ENCODE peak calls at places on chromosomes 5 and 9, in seven cellular contexts. N is right lobe of liver, P is aorta, J is uterus, G is BE2C, Y is transverse colon, Q is tibial artery. T is an unnamed sample. For H3K9me3, the result is how much of the 10 kb centered on the place peaks cover.

GRCh38 chr5:93607367-93608258 is 24.6 kb downstream of the NR2F1 start:
- DNase-seq in N (no peak), P (no peak), J (no peak), G (peak), Y (no peak), Q (no peak), T (peak)

GRCh38 chr9:91334053-91334452 is 27.7 kb downstream of the AUH start:
- DNase-seq in N (no peak), P (no peak), J (no peak), G (no peak), Y (no peak), Q (no peak), T (no peak)

GRCh38 chr5:1368756-1369155 is 23.9 kb upstream of the CLPTM1L start:
- DNase-seq in N (no peak), P (peak), J (no peak), G (no peak), Y (no peak), Q (no peak), T (no peak)

GRCh38 chr5:114010362-114010761 is 351.5 kb upstream of the KCNN2 start:
- DNase-seq in N (no peak), P (no peak), J (peak), G (no peak), Y (no peak), Q (no peak), T (no peak)

GRCh38 chr9:133708770-133709611 is 29.2 kb downstream of the SARDH start:
- DNase-seq in N (peak), P (peak), J (no peak), G (peak), Y (no peak), Q (peak), T (peak)

GRCh38 chr9:21001581-21001980 is 29.9 kb downstream of the HACD4 start:
- DNase-seq in N (no peak), P (no peak), J (no peak), G (no peak), Y (no peak), Q (no peak), T (no peak)

GRCh38 chr5:133274597-133274935 is 222.8 kb downstream of the HSPA4 start:
- DNase-seq in N (no peak), P (no peak), J (no peak), G (no peak), Y (no peak), Q (no peak), T (peak)

GRCh38 chr5:103393131-103393754 is 134.7 kb downstream of the MACIR start:
- DNase-seq in N (no peak), P (no peak), J (no peak), G (peak), Y (no peak), Q (no peak), T (no peak)

GRCh38 chr9:68472119-68472518 is 68.6 kb downstream of the TMEM252 start:
- DNase-seq in N (no peak), P (no peak), J (peak), G (no peak), Y (no peak), Q (no peak), T (no peak)

GRCh38 chr5:35854248-35854647 is 2.4 kb upstream of the IL7R start:
- DNase-seq in N (no peak), P (no peak), J (no peak), G (no peak), Y (peak), Q (no peak), T (no peak)

GRCh38 chr9:127633216-127633615 is 21.1 kb downstream of the STXBP1 start:
- DNase-seq in N (no peak), P (no peak), J (no peak), G (no peak), Y (no peak), Q (no peak), T (no peak)

GRCh38 chr5:332843-333242 is 11.3 kb downstream of the AHRR start:
- DNase-seq in N (no peak), P (no peak), J (no peak), G (no peak), Y (no peak), Q (no peak), T (no peak)

GRCh38 chr5:112077180-112077579 is 320.2 kb upstream of the NREP start:
- DNase-seq in N (no peak), P (no peak), J (no peak), G (no peak), Y (no peak), Q (no peak), T (no peak)

GRCh38 chr9:69292078-69292477 is 32.9 kb upstream of the ENTREP1 start:
- DNase-seq in N (no peak), P (no peak), J (no peak), G (no peak), Y (no peak), Q (no peak), T (no peak)

GRCh38 chr5:122581629-122582028 is 193.3 kb upstream of the SNX2 start:
- DNase-seq in N (no peak), P (no peak), J (no peak), G (peak), Y (no peak), Q (no peak), T (no peak)

GRCh38 chr5:118042076-118042475 is 946.3 kb downstream of the DTWD2 start:
- DNase-seq in N (no peak), P (no peak), J (no peak), G (no peak), Y (no peak), Q (no peak), T (no peak)

GRCh38 chr9:38707885-38708640 is 11.9 kb downstream of the FAM240B start:
- DNase-seq in N (no peak), P (no peak), J (no peak), G (no peak), Y (no peak), Q (no peak), T (peak)

GRCh38 chr9:127319366-127320121 is 55.0 kb downstream of the GARNL3 start:
- DNase-seq in N (no peak), P (no peak), J (no peak), G (no peak), Y (no peak), Q (no peak), T (no peak)

GRCh38 chr9:98536542-98537173 is 172.1 kb downstream of the GABBR2 start:
- DNase-seq in N (no peak), P (no peak), J (no peak), G (peak), Y (peak), Q (no peak), T (peak)

GRCh38 chr9:69036319-69036718 is 767 bp downstream of the FXN start:
- DNase-seq in N (no peak), P (no peak), J (no peak), G (no peak), Y (peak), Q (peak), T (no peak)

GRCh38 chr9:137176302-137177182 is 4.7 kb upstream of the TMEM210 start:
- DNase-seq in N (no peak), P (no peak), J (no peak), G (peak), Y (peak), Q (no peak), T (no peak)

GRCh38 chr9:131965101-131965500 is 114.6 kb downstream of the MED27 start:
- DNase-seq in N (no peak), P (no peak), J (no peak), G (no peak), Y (no peak), Q (no peak), T (no peak)

GRCh38 chr5:126884269-126884819 is 107.4 kb downstream of the LMNB1 start:
- DNase-seq in N (no peak), P (no peak), J (peak), G (peak), Y (no peak), Q (no peak), T (no peak)

GRCh38 chr9:134717056-134717455 is 75.5 kb downstream of the COL5A1 start:
- DNase-seq in N (no peak), P (no peak), J (no peak), G (no peak), Y (no peak), Q (no peak), T (no peak)

GRCh38 chr5:33843579-33843978 is 48.2 kb downstream of the ADAMTS12 start:
- DNase-seq in N (no peak), P (no peak), J (no peak), G (no peak), Y (no peak), Q (no peak), T (no peak)

GRCh38 chr9:87494970-87495471 is 2.6 kb upstream of the DAPK1 start:
- DNase-seq in N (no peak), P (no peak), J (no peak), G (no peak), Y (peak), Q (no peak), T (peak)

GRCh38 chr5:93620487-93621339 is 37.7 kb downstream of the NR2F1 start:
- DNase-seq in N (peak), P (peak), J (peak), G (peak), Y (peak), Q (peak), T (peak)

GRCh38 chr9:89602978-89603628 is 1.7 kb upstream of the GADD45G start:
- DNase-seq in N (peak), P (peak), J (peak), G (peak), Y (peak), Q (peak), T (peak)

GRCh38 chr9:16436545-16436944 is 433.9 kb downstream of the BNC2 start:
- DNase-seq in N (no peak), P (no peak), J (no peak), G (no peak), Y (no peak), Q (no peak), T (no peak)

DNA sequence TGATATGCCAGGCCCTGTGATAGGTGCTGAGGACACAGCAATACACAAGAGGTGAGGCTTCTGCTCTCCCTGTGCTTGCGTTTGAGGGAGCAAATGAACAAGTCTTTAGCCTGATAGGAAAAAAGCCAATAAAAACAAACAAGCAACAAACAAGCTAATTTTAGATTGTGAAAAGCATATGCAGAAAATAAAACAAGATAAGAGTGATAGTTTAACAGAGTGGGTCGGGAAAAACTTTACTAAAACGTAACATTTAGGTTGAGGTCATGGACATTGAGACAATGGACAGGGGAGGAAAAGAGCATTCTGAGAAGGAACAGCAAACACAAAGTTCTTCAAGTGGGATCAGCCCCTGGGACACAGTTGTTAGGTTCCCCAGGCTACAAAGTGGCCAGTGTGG is 4.3 kb downstream of the SMIM3 start:
- DNase-seq in N (no peak), P (no peak), J (no peak), G (no peak), Y (no peak), Q (no peak), T (no peak)
- H3K4me3 ChIP-seq in N (no peak), P (no peak), J (no peak), G (no peak), Y (no peak), Q (no peak), T (no peak)

GRCh38 chr9:113898151-113898550 is 22.0 kb downstream of the ZNF618 start:
- DNase-seq in N (no peak), P (no peak), J (no peak), G (no peak), Y (no peak), Q (no peak), T (no peak)

GRCh38 chr9:113901196-113901818 is 25.2 kb downstream of the ZNF618 start:
- DNase-seq in N (no peak), P (no peak), J (no peak), G (no peak), Y (no peak), Q (no peak), T (no peak)

GRCh38 chr9:113896713-113897112 is 20.6 kb downstream of the ZNF618 start:
- DNase-seq in N (no peak), P (no peak), J (no peak), G (no peak), Y (no peak), Q (no peak), T (no peak)

GRCh38 chr9:113898596-113898995 is 22.5 kb downstream of the ZNF618 start:
- DNase-seq in N (no peak), P (no peak), J (no peak), G (no peak), Y (no peak), Q (no peak), T (no peak)

DNA sequence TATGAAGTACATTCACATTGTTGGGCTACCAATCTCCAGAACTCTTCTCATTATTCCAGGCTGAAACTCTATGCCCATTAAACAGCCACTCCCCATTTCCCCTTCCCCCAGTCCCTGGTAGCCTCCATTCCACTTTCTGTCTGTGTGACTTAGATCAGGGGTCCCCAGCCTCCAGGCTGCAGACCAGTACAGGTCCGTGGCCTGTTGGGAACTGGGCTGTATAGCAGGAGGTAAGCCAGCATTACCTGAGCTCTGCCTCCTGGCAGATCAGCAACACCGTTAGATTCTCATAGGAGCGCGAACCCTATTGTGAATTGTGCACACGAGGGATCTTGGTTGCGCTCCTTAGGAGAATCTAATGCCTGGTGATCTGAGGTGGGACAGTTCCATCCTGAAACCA is 23.1 kb downstream of the ZNF618 start:
- DNase-seq in N (no peak), P (no peak), J (no peak), G (no peak), Y (no peak), Q (no peak), T (no peak)
- H3K9me3 ChIP-seq in N (under half), P (under half), J (under half), G (under half), Y (under half), Q (under half), T (under half)

GRCh38 chr5:43312076-43312620 is 1.1 kb downstream of the HMGCS1 start:
- DNase-seq in N (no peak), P (no peak), J (no peak), G (no peak), Y (no peak), Q (no peak), T (no peak)

GRCh38 chr5:43312699-43313034 is 545 bp downstream of the HMGCS1 start:
- DNase-seq in N (no peak), P (no peak), J (no peak), G (no peak), Y (no peak), Q (no peak), T (no peak)

GRCh38 chr5:43309657-43310056 is 3.6 kb downstream of the HMGCS1 start:
- DNase-seq in N (no peak), P (no peak), J (no peak), G (no peak), Y (no peak), Q (no peak), T (no peak)

GRCh38 chr5:43305948-43306563 is 7.2 kb downstream of the HMGCS1 start:
- DNase-seq in N (no peak), P (no peak), J (no peak), G (no peak), Y (no peak), Q (no peak), T (no peak)

DNA sequence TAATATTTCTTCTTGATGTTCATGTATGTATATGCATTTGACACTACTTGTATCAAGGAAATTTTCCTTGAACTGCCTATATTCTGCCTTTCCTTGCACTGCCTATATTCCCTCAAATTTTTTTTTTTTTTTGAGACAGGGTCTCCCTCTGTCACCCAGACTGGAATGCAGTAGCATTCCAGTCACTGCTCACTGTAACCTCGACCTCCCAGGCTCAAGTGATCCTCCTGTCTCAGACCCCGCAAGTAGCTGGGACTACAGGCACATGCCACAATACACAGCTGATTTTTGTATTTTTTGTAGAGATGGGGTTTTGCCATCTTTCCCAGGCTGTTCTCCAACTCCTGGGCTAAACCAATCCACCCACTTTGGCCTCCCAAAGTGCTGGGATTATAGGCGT is 4.1 kb downstream of the HMGCS1 start:
- DNase-seq in N (no peak), P (no peak), J (no peak), G (no peak), Y (no peak), Q (no peak), T (no peak)
- H3K4me3 ChIP-seq in N (no peak), P (no peak), J (no peak), G (no peak), Y (no peak), Q (no peak), T (no peak)

DNA sequence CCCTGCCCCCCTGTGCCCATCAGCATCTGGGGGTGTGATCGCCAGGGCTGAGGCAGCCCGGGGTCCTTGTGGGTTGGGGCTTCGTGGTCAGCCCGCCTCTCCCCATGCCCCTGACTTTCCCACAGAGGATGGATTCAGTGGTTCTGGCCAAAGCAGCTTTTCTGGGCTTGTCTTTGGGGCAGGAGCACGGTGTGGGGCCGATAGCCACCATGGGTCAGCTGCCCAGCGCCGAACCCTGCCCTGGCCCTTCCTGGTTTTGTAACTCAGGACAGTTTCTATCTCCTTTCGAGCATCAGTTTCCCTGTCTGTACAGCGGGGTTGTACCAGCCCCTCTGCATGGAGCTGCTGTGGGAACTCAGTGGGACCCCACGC is 77.1 kb downstream of the HMCN2 start:
- DNase-seq in N (no peak), P (no peak), J (no peak), G (no peak), Y (no peak), Q (no peak), T (no peak)
- H3K9me3 ChIP-seq in N (under half), P (under half), J (under half), G (under half), Y (under half), Q (under half), T (under half)

DNA sequence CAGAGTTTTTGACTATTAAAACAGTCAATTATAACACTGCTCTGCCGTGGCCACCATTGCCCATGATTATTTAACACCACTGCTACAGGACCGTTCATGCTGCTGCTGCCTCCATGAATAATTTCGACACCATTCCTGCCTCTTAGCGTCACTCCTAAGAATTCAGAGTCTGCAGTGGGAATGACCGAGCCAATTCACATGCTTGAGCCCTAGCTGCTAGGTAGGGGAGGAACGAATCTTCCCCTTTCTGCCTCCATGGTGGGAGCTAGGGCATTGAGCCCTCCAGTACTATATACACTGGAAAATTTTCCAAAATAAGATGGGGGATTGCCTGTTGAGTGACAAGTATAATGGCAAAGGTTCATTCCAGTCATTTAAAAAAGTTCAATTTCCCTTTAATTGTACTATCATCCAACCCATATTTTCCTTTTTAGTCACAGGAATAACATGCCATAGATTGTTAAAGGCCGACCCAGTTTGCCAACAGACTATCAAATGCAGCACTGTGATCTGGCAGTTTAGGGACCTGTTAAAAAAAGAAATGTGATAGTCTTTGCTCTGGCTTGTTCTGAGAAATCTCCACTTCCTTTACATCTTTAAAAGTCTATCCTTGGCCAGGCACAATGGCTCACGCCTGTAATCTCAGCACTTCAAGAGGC is 13.5 kb upstream of the B4GALT1 start:
- DNase-seq in N (no peak), P (no peak), J (no peak), G (no peak), Y (no peak), Q (no peak), T (no peak)
- H3K4me3 ChIP-seq in N (no peak), P (no peak), J (no peak), G (no peak), Y (no peak), Q (no peak), T (no peak)